ENCODE peak calls at places on chromosomes 1 and 21, in eight cellular contexts. O is transverse colon, D is fibroblast of lung, T is Calu3, R is tibial artery, H is RWPE2, X is AG04449, Z is IMR-90. L is an unnamed sample.

GRCh38 chr1:56506951-56507437 is 72.4 kb downstream of the PLPP3 start:
- DNase-seq in O (no peak), D (no peak), T (no peak), R (no peak), H (no peak), X (no peak), Z (no peak), L (no peak)

GRCh38 chr1:65564493-65564892 is 144.0 kb downstream of the LEPR start:
- DNase-seq in O (no peak), D (no peak), T (no peak), R (no peak), H (no peak), X (no peak), Z (no peak), L (no peak)

GRCh38 chr1:184973308-184974085 is 811 bp downstream of the NIBAN1 start:
- DNase-seq in O (peak), D (peak), T (peak), R (peak), H (no peak), X (no peak), Z (peak), L (peak)

GRCh38 chr1:234893725-234894630 is 234.7 kb downstream of the TOMM20 start:
- DNase-seq in O (no peak), D (peak), T (no peak), R (no peak), H (no peak), X (no peak), Z (peak), L (no peak)

GRCh38 chr1:8456306-8456912 is 138.5 kb downstream of the SLC45A1 start:
- DNase-seq in O (no peak), D (peak), T (no peak), R (no peak), H (no peak), X (no peak), Z (peak), L (no peak)

GRCh38 chr21:33402011-33402979 is 918 bp upstream of the IFNGR2 start:
- DNase-seq in O (peak), D (peak), T (no peak), R (peak), H (no peak), X (no peak), Z (peak), L (no peak)

GRCh38 chr1:115969509-115969908 is 6.8 kb upstream of the SLC22A15 start:
- DNase-seq in O (no peak), D (no peak), T (no peak), R (no peak), H (no peak), X (no peak), Z (no peak), L (no peak)

GRCh38 chr1:194584052-194584451 is 1397.6 kb upstream of the B3GALT2 start:
- DNase-seq in O (no peak), D (no peak), T (no peak), R (no peak), H (no peak), X (no peak), Z (no peak), L (no peak)

GRCh38 chr1:232493869-232494268 is 136.1 kb downstream of the SIPA1L2 start:
- DNase-seq in O (no peak), D (no peak), T (no peak), R (no peak), H (no peak), X (no peak), Z (no peak), L (no peak)

GRCh38 chr1:28139033-28139712 is 37.3 kb downstream of the PTAFR start:
- DNase-seq in O (no peak), D (peak), T (no peak), R (peak), H (no peak), X (no peak), Z (peak), L (no peak)

GRCh38 chr1:222880586-222880985 is 65.7 kb downstream of the DISP1 start:
- DNase-seq in O (no peak), D (peak), T (no peak), R (no peak), H (no peak), X (no peak), Z (peak), L (no peak)

GRCh38 chr1:17579951-17580939 is 40.7 kb downstream of the ARHGEF10L start:
- DNase-seq in O (peak), D (no peak), T (peak), R (no peak), H (no peak), X (no peak), Z (no peak), L (no peak)

GRCh38 chr1:207870279-207871031 is 40.5 kb downstream of the CD34 start:
- DNase-seq in O (no peak), D (no peak), T (no peak), R (no peak), H (no peak), X (no peak), Z (no peak), L (no peak)

GRCh38 chr21:28233536-28234220 is 759.0 kb downstream of the LTN1 start:
- DNase-seq in O (no peak), D (no peak), T (no peak), R (no peak), H (no peak), X (no peak), Z (no peak), L (no peak)

GRCh38 chr1:155127672-155128468 is at the start of gene EFNA1:
- DNase-seq in O (peak), D (peak), T (peak), R (peak), H (peak), X (no peak), Z (no peak), L (no peak)

GRCh38 chr1:23019851-23020625 is 770 bp downstream of the KDM1A start:
- DNase-seq in O (peak), D (peak), T (peak), R (no peak), H (no peak), X (no peak), Z (peak), L (no peak)

GRCh38 chr1:24112381-24113169 is 640 bp upstream of the MYOM3 start:
- DNase-seq in O (peak), D (peak), T (peak), R (peak), H (no peak), X (no peak), Z (peak), L (peak)

GRCh38 chr21:31293986-31294385 is 50.1 kb downstream of the TIAM1 start:
- DNase-seq in O (no peak), D (peak), T (peak), R (no peak), H (no peak), X (peak), Z (peak), L (peak)

GRCh38 chr1:203720253-203720652 is 44.7 kb upstream of the LAX1 start:
- DNase-seq in O (no peak), D (no peak), T (no peak), R (no peak), H (no peak), X (no peak), Z (no peak), L (no peak)

GRCh38 chr1:56506314-56506743 is 73.0 kb downstream of the PLPP3 start:
- DNase-seq in O (peak), D (no peak), T (no peak), R (no peak), H (no peak), X (no peak), Z (no peak), L (no peak)

GRCh38 chr1:117146570-117147340 is 25.2 kb upstream of the TRIM45 start:
- DNase-seq in O (no peak), D (peak), T (peak), R (no peak), H (peak), X (peak), Z (peak), L (peak)

GRCh38 chr1:47527653-47528272 is 89.9 kb downstream of the FOXD2 start:
- DNase-seq in O (peak), D (no peak), T (peak), R (no peak), H (no peak), X (no peak), Z (no peak), L (no peak)

GRCh38 chr1:30809514-30810263 is 52.1 kb upstream of the LAPTM5 start:
- DNase-seq in O (no peak), D (peak), T (no peak), R (no peak), H (no peak), X (peak), Z (peak), L (no peak)

GRCh38 chr1:156391145-156391677 is 22.2 kb downstream of the RHBG start:
- DNase-seq in O (no peak), D (no peak), T (no peak), R (no peak), H (no peak), X (no peak), Z (no peak), L (no peak)

GRCh38 chr1:67576474-67576873 is 108.5 kb upstream of the GADD45A start:
- DNase-seq in O (no peak), D (no peak), T (no peak), R (no peak), H (no peak), X (no peak), Z (no peak), L (no peak)

GRCh38 chr1:200373811-200374231 is 36.0 kb downstream of the ZNF281 start:
- DNase-seq in O (no peak), D (no peak), T (no peak), R (no peak), H (no peak), X (no peak), Z (no peak), L (no peak)

GRCh38 chr1:201982923-201983805 is 716 bp downstream of the RNPEP start:
- DNase-seq in O (peak), D (peak), T (peak), R (peak), H (peak), X (no peak), Z (peak), L (peak)

GRCh38 chr1:216686860-216687545 is 36.2 kb downstream of the ESRRG start:
- DNase-seq in O (no peak), D (peak), T (no peak), R (no peak), H (no peak), X (no peak), Z (peak), L (no peak)

GRCh38 chr1:185208626-185209170 is 51.7 kb downstream of the SWT1 start:
- DNase-seq in O (no peak), D (no peak), T (no peak), R (no peak), H (no peak), X (no peak), Z (peak), L (no peak)

GRCh38 chr1:29129916-29130315 is 6.2 kb upstream of the TMEM200B start:
- DNase-seq in O (no peak), D (no peak), T (no peak), R (no peak), H (no peak), X (no peak), Z (no peak), L (no peak)

GRCh38 chr1:215458084-215458483 is 109.0 kb upstream of the KCTD3 start:
- DNase-seq in O (no peak), D (no peak), T (peak), R (no peak), H (no peak), X (no peak), Z (peak), L (no peak)

GRCh38 chr1:78377356-78377928 is 113.3 kb upstream of the PTGFR start:
- DNase-seq in O (no peak), D (no peak), T (no peak), R (no peak), H (no peak), X (no peak), Z (peak), L (no peak)

GRCh38 chr1:110783292-110783918 is 89.5 kb upstream of the CD53 start:
- DNase-seq in O (peak), D (peak), T (peak), R (no peak), H (no peak), X (no peak), Z (peak), L (peak)

GRCh38 chr1:160539896-160540858 is 17.1 kb upstream of the SLAMF6 start:
- DNase-seq in O (peak), D (no peak), T (no peak), R (no peak), H (no peak), X (no peak), Z (no peak), L (no peak)

GRCh38 chr1:46411601-46412341 is 17.7 kb downstream of the FAAH start:
- DNase-seq in O (no peak), D (no peak), T (peak), R (no peak), H (no peak), X (no peak), Z (no peak), L (no peak)

GRCh38 chr1:164728719-164729118 is 169.7 kb downstream of the PBX1 start:
- DNase-seq in O (no peak), D (no peak), T (no peak), R (no peak), H (no peak), X (no peak), Z (no peak), L (no peak)

GRCh38 chr1:61081135-61081636 is 1.2 kb upstream of the NFIA start:
- DNase-seq in O (no peak), D (no peak), T (peak), R (no peak), H (no peak), X (no peak), Z (no peak), L (no peak)

GRCh38 chr1:184669400-184669799 is 85.3 kb downstream of the EDEM3 start:
- DNase-seq in O (no peak), D (no peak), T (no peak), R (no peak), H (no peak), X (no peak), Z (no peak), L (no peak)

DNA sequence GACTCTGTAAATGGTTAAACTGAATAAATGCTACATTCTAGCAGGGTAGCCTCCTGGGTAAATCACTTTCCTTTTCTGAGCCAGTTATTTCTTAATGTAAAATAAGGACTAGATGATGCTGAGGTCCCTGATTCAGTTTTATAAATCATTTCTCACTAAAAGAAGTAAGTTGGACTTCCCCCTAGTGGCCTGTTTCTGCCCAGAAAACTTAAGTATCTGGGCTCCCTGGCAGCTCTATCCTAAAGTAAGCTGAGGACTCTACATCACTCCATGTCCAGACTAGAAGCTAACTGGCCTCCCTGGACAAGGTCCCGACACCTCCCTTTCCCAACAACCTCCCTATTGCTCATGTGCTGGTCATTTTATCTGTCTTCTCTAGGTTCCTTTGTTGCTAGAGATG is 3.0 kb downstream of the GPN2 start:
- DNase-seq in O (no peak), D (peak), T (peak), R (no peak), H (no peak), X (no peak), Z (peak), L (no peak)
- TF ChIP-seq CTCF in O (peak), D (peak), T (no peak), R (no peak), H (peak), X (peak), Z (peak), L (peak)

DNA sequence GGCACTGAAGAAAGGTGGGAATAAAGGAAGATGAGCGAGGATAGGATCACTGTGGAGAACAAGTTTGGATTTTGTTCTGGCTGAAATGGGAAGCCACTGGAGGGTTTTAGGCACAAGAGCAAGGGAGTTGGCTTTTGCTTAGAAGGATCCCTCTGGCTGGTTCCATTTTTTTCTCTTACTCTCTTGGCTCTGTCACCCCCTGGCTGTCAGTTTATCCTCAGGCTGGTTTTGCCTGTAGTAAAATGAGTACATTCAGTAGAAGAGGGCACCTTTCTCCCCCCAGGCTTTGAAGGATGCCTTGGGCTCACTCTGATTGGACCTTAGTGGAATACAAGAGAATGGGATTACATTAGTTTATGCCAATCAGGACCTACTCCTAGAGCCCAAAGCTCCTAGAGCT is 17.1 kb downstream of the CACHD1 start:
- DNase-seq in O (no peak), D (no peak), T (no peak), R (no peak), H (no peak), X (no peak), Z (no peak), L (no peak)
- TF ChIP-seq CTCF in O (no peak), D (no peak), T (peak), R (no peak), H (no peak), X (no peak), Z (no peak), L (no peak)

GRCh38 chr1:152533327-152533938 is 19.2 kb downstream of the CRCT1 start:
- DNase-seq in O (peak), D (no peak), T (peak), R (no peak), H (no peak), X (no peak), Z (peak), L (no peak)
- TF ChIP-seq CTCF in O (peak), D (peak), T (peak), R (no peak), H (peak), X (peak), Z (peak), L (peak)

DNA sequence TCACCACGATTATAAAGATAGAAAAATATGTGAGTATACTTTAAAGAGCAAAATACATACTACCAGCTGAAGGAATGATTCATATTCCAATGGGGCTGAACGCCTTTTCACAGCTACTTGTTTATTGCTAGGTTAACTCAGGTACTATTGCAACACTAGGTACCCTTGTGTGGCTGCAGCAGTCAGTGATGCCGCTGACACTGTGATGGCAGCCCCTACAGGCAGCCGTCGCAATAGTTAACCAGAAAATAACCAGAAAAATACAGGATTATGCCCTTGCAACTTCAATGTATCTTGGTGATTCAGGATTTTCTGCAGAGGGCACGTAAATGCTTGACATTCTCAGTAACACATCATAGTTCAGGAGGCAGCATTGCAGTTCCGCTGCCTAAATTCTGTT is 1.6 kb upstream of the MARK1 start:
- DNase-seq in O (no peak), D (peak), T (no peak), R (no peak), H (no peak), X (no peak), Z (no peak), L (no peak)
- TF ChIP-seq CTCF in O (no peak), D (no peak), T (no peak), R (no peak), H (no peak), X (no peak), Z (no peak), L (no peak)

GRCh38 chr1:101043776-101044175 is 18.2 kb upstream of the DPH5 start:
- DNase-seq in O (no peak), D (peak), T (no peak), R (no peak), H (no peak), X (peak), Z (peak), L (no peak)
- TF ChIP-seq CTCF in O (no peak), D (no peak), T (no peak), R (no peak), H (peak), X (no peak), Z (no peak), L (peak)

GRCh38 chr21:39066829-39067785 is 116.1 kb downstream of the PSMG1 start:
- DNase-seq in O (no peak), D (no peak), T (no peak), R (no peak), H (no peak), X (no peak), Z (no peak), L (no peak)
- TF ChIP-seq CTCF in O (no peak), D (no peak), T (no peak), R (no peak), H (no peak), X (no peak), Z (no peak), L (no peak)

DNA sequence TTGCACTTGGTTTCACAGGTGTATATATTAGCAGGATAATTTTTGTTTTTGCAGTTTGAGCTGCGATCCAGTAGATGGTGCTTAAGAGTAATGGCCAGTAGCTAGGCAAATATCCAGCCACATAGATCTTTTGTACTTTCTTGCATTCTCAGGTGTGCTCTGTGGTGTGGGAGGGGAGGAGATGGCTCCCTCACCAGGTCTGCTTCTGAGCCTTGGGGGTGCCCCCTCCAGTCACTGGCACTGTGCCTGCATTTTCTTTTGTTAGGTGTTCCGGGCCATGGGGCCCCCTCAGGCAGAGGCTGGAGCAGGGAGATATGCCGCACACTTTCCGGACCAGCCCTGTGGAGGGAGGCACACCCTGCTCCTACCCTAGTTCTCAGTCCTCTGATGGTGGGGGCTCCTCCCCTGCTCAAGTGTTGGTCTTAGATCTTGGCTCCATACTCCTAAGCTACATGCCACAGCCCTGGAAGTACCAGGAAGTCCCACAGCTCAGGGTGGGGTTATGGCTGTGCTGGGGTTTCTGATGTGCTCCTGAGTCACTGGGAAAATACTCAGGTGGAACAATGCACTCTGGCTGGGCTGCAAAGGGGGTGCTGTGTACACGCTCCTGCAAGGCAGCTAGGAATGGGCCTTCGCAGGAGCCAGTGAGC is 197.6 kb upstream of the DMRTA2 start:
- DNase-seq in O (peak), D (peak), T (peak), R (no peak), H (peak), X (no peak), Z (peak), L (no peak)
- TF ChIP-seq CTCF in O (peak), D (peak), T (peak), R (no peak), H (peak), X (peak), Z (peak), L (peak)

GRCh38 chr1:14769486-14770274 is 171.2 kb downstream of the KAZN start:
- DNase-seq in O (no peak), D (no peak), T (no peak), R (no peak), H (no peak), X (no peak), Z (no peak), L (no peak)
- TF ChIP-seq CTCF in O (no peak), D (no peak), T (no peak), R (no peak), H (no peak), X (no peak), Z (no peak), L (no peak)

L was measured in AG09319.